ENCODE peak calls at places on chromosomes 13 and 19, in six cellular contexts. E is non-pigmented ciliary epithelial cell; V is neural crest cell; W is effector memory CD4-positive, alpha-beta T cell; Z is neuronal stem cell; U is NCI-H2171. T is an unnamed sample.

GRCh38 chr19:48481846-48482639 is 12.9 kb downstream of the CYTH2 start:
- DNase-seq in E (no peak), V (no peak), W (no peak), Z (no peak), U (no peak), T (no peak)

GRCh38 chr19:18473003-18473705 is 35.2 kb upstream of the ISYNA1 start:
- DNase-seq in E (no peak), V (no peak), W (no peak), Z (no peak), U (no peak), T (no peak)

GRCh38 chr13:64223016-64223415 is 2807.4 kb upstream of the PCDH20 start:
- DNase-seq in E (no peak), V (no peak), W (no peak), Z (no peak), U (no peak), T (no peak)

GRCh38 chr13:45674908-45675307 is 27.2 kb upstream of the CBY2 start:
- DNase-seq in E (peak), V (no peak), W (no peak), Z (peak), U (peak), T (no peak)

GRCh38 chr19:1274852-1275259 is 474 bp upstream of the FAM174C start:
- DNase-seq in E (no peak), V (no peak), W (no peak), Z (no peak), U (no peak), T (peak)

GRCh38 chr13:113962386-113962785 is 11.5 kb downstream of the C13orf46 start:
- DNase-seq in E (no peak), V (no peak), W (no peak), Z (no peak), U (no peak), T (peak)

GRCh38 chr13:40993987-40994386 is 25.1 kb downstream of the ELF1 start:
- DNase-seq in E (no peak), V (no peak), W (no peak), Z (no peak), U (no peak), T (no peak)

GRCh38 chr19:34178276-34178614 is 5.9 kb downstream of the LSM14A start:
- DNase-seq in E (no peak), V (no peak), W (no peak), Z (no peak), U (no peak), T (no peak)

GRCh38 chr19:41552558-41552957 is 23.4 kb upstream of the CEACAM21 start:
- DNase-seq in E (no peak), V (no peak), W (no peak), Z (no peak), U (no peak), T (no peak)

GRCh38 chr13:51626749-51627148 is 42.5 kb downstream of the WDFY2 start:
- DNase-seq in E (no peak), V (no peak), W (no peak), Z (no peak), U (no peak), T (no peak)

GRCh38 chr19:47863514-47863936 is 4.5 kb downstream of the TPRX2 start:
- DNase-seq in E (peak), V (peak), W (peak), Z (peak), U (peak), T (peak)

GRCh38 chr13:75794663-75795062 is 158.5 kb downstream of the LMO7 start:
- DNase-seq in E (no peak), V (no peak), W (no peak), Z (no peak), U (no peak), T (no peak)

GRCh38 chr13:40271931-40272775 is 394.3 kb downstream of the FOXO1 start:
- DNase-seq in E (peak), V (no peak), W (no peak), Z (no peak), U (no peak), T (peak)

GRCh38 chr19:17936379-17936778 is 3.6 kb downstream of the CCDC124 start:
- DNase-seq in E (no peak), V (no peak), W (no peak), Z (no peak), U (no peak), T (no peak)